ENCODE peak calls at places on chromosome 19, in five cellular contexts. R is left ventricle myocardium inferior, X is mesendoderm, Z is A673, K is aorta. Q is an unnamed sample. For H3K4me1, the result is how much of the 10 kb centered on the place peaks cover.

GRCh38 chr19:12111176-12111575 is 29.0 kb downstream of the ZNF20 start:
- DNase-seq in R (no peak), X (no peak), Z (no peak), K (no peak), Q (no peak)

GRCh38 chr19:28497137-28497536 is 715.8 kb downstream of the UQCRFS1 start:
- DNase-seq in Z (no peak), R (no peak), X (no peak), K (no peak), Q (no peak)

GRCh38 chr19:33905937-33906577 is 109.4 kb downstream of the KCTD15 start:
- DNase-seq in Z (no peak), X (peak), K (peak), R (peak), Q (peak)

GRCh38 chr19:42469311-42470239 is 26.8 kb upstream of the CXCL17 start:
- DNase-seq in R (no peak), X (no peak), Z (peak), K (no peak), Q (no peak)

GRCh38 chr19:5973867-5974635 is 3.9 kb downstream of the RANBP3 start:
- DNase-seq in X (no peak), R (no peak), Z (no peak), K (peak), Q (peak)

GRCh38 chr19:40229926-40230417 is 3.5 kb upstream of the CCNP start:
- DNase-seq in K (no peak), Z (no peak), R (no peak), X (no peak), Q (no peak)

GRCh38 chr19:5960005-5961001 is 17.6 kb downstream of the RANBP3 start:
- DNase-seq in K (peak), X (no peak), Z (no peak), R (peak), Q (peak)

GRCh38 chr19:49985926-49986325 is 25.0 kb upstream of the SIGLEC11 start:
- DNase-seq in K (no peak), R (no peak), Z (peak), X (no peak), Q (no peak)

GRCh38 chr19:40610396-40611064 is 9.4 kb downstream of the LTBP4 start:
- DNase-seq in K (peak), X (no peak), Z (no peak), R (peak), Q (peak)

GRCh38 chr19:56097306-56097705 is 23.8 kb downstream of the ZNF787 start:
- DNase-seq in R (peak), K (no peak), X (no peak), Z (no peak), Q (no peak)

GRCh38 chr19:2039082-2039958 is 11.7 kb downstream of the MKNK2 start:
- DNase-seq in X (no peak), R (no peak), K (peak), Z (no peak), Q (peak)

GRCh38 chr19:2041436-2041685 is 9.7 kb downstream of the MKNK2 start:
- DNase-seq in Z (no peak), X (no peak), R (no peak), K (no peak), Q (no peak)

GRCh38 chr19:2038284-2039081 is 12.6 kb downstream of the MKNK2 start:
- DNase-seq in X (no peak), R (no peak), Z (no peak), K (peak), Q (no peak)

GRCh38 chr19:2040647-2041435 is 10.2 kb downstream of the MKNK2 start:
- DNase-seq in X (no peak), R (no peak), Z (no peak), K (peak), Q (peak)

GRCh38 chr19:2039959-2040646 is 10.9 kb downstream of the MKNK2 start:
- DNase-seq in Z (no peak), R (no peak), X (no peak), K (peak), Q (peak)
- H3K4me1 ChIP-seq in Z (under half), R (half or more), X (under half), K (under half), Q (under half)

GRCh38 chr19:29836409-29836825 is 24.6 kb downstream of the CCNE1 start:
- DNase-seq in K (no peak), X (no peak), Z (no peak), R (no peak), Q (no peak)

GRCh38 chr19:29835447-29835846 is 23.7 kb downstream of the CCNE1 start:
- DNase-seq in R (no peak), X (no peak), K (no peak), Z (no peak), Q (no peak)

GRCh38 chr19:29834991-29835390 is 23.2 kb downstream of the CCNE1 start:
- DNase-seq in Z (no peak), X (no peak), R (no peak), K (no peak), Q (no peak)

GRCh38 chr19:29840066-29840950 is 28.5 kb downstream of the CCNE1 start:
- DNase-seq in K (no peak), R (no peak), X (no peak), Z (no peak), Q (no peak)

GRCh38 chr19:29837448-29837961 is 25.7 kb downstream of the CCNE1 start:
- DNase-seq in K (no peak), X (no peak), Z (no peak), R (no peak), Q (no peak)
- H3K27ac ChIP-seq in K (no peak), X (no peak), Z (no peak), R (no peak), Q (no peak)

GRCh38 chr19:4094761-4095487 is 28.2 kb upstream of the ZBTB7A start:
- DNase-seq in Z (no peak), K (peak), R (no peak), X (no peak), Q (no peak)
- H3K4me3 ChIP-seq in Z (no peak), K (no peak), R (no peak), X (no peak), Q (no peak)

DNA sequence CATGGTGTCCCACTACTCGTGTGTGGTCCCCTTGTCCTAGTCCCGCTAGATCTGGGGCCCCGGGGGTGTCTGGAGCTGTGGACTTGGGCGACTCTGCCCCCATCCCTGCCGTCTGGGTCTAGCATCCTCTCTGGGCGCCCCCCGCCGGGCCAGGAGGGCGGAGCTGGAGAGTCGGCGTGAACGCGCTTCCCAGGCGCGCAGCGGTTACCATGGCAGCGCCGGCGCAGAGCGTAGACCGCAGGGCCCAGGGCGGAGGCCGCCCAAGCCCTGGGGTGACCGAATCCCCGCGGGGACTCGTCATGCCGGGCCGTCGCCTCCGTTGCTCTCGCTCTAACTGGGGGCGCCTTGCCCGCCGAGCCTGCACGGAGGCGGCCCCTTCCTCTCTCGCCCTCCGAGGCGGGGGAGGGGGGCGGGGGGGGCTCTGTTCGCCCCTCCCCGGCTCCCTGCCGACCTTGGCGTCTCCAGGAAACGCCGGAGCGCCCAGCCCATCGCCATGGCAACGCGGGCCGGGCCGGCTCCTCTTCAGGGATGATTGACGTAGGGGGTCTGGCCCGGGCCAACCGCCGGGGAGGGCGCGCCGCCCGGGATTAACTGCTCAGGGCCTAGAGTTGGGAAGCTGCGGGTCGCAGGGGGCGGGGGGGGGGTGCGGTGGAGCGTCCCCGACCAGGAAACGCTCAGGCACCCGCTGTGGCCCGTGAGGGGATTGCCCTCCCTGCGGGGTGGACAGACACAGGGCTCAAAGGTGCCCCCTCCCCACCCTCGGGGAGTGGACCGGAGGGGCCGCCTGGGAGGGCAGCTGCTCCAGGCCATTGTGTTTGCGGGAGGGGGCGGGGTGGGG is 8.9 kb downstream of the ISYNA1 start:
- DNase-seq in R (peak), Z (peak), K (peak), X (peak), Q (peak)
- H3K4me1 ChIP-seq in R (half or more), Z (half or more), K (under half), X (under half), Q (under half)

DNA sequence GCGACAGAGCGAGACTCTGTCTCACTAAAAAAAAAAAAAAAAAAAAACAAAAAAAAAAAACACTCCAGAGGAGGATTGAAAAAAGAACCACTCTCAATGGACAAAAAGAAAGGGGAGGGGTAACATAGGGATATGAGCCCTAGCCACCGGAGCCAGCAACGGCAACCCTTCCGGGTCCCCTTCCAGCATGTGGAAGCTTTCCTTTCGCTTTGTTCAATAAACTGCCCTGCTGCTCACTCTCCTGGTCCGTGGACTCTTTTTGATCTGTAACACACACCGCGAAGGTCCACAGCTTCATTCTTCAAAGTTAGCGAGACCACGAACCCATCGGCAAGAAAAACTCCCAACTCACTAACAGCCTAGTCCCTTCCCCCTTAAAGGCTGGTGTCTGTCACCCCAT is 1.0 kb upstream of the REX1BD start:
- DNase-seq in Z (no peak), X (no peak), K (no peak), R (no peak), Q (no peak)
- H3K27ac ChIP-seq in Z (peak), X (no peak), K (no peak), R (peak), Q (no peak)

GRCh38 chr19:44848036-44848804 is 2.1 kb downstream of the NECTIN2 start:
- DNase-seq in X (peak), R (no peak), K (peak), Z (peak), Q (peak)

GRCh38 chr19:44845286-44845611 is 848 bp upstream of the NECTIN2 start:
- DNase-seq in K (peak), X (no peak), Z (no peak), R (no peak), Q (peak)

GRCh38 chr19:44846455-44847143 is 502 bp downstream of the NECTIN2 start:
- DNase-seq in X (peak), K (peak), R (no peak), Z (no peak), Q (peak)

GRCh38 chr19:44847144-44848035 is 1.3 kb downstream of the NECTIN2 start:
- DNase-seq in X (peak), Z (peak), K (peak), R (peak), Q (peak)

GRCh38 chr19:44845612-44846454 is at the start of gene NECTIN2:
- DNase-seq in Z (peak), X (peak), R (peak), K (peak), Q (peak)
- H3K4me3 ChIP-seq in Z (peak), X (peak), R (peak), K (peak), Q (peak)

DNA sequence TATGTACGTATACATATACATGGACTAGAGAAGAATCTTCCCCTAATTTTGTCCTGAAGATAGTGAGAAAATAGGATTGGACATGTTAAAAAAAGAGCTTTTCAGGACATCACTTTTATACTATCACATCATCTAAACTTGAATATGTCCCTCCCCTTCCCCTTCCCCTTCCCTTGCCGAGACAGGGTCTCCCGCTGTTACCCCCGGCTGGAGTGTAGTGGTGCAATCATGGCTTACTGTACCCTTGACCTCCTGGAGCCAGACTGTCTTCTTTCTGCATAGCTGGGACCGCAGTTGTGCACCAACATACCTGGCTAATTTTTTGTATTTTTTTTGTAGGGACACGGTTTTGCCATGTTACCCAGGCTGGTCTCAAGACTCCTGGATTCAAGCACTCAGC is 6.6 kb downstream of the HNRNPM start:
- DNase-seq in R (no peak), X (no peak), K (peak), Z (no peak), Q (no peak)
- H3K4me1 ChIP-seq in R (half or more), X (under half), K (under half), Z (under half), Q (under half)

DNA sequence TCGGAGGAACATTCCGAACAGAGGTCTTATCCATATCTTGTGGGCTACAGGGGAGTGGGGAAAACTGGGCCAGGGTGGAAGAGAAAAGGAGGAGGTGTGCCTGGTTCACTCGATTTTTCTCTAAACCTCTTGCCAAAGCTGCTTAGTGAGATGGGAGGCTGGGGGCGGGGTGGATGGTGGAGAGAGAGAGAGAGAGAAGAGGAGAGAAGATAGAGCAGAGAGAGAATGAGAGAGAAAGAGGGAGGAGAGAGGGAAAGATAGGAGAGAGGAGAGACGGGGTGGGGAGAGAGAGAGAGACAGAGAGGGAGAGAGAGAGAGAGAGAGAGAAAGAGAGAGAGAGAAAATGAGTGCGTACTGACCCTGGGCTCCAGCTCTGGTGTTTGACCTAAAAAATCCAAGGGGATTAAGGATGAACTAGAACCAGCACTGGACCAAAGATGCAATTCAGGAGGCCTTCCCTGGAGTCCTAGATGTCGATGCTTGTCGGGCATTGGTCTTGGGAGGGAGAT is 14.1 kb downstream of the NOVA2 start:
- DNase-seq in X (no peak), K (no peak), Z (no peak), R (no peak), Q (no peak)
- H3K27ac ChIP-seq in X (no peak), K (no peak), Z (no peak), R (peak), Q (peak)